ENCODE peak calls at places on chromosomes 7 and 10, in five cellular contexts. N, A, L, S and B are unnamed samples.

GRCh38 chr7:110568932-110569331 is 522.0 kb upstream of the LRRN3 start:
- DNase-seq in N (no peak), A (no peak), L (no peak), S (no peak), B (no peak)

GRCh38 chr7:65967361-65968155 is 14.5 kb downstream of the GUSB start:
- DNase-seq in N (no peak), A (no peak), L (no peak), S (no peak), B (no peak)

GRCh38 chr10:110498982-110499795 is 1.5 kb downstream of the DUSP5 start:
- DNase-seq in N (peak; percentile 72), A (peak; percentile 31), L (no peak), S (no peak), B (peak; percentile 65)

GRCh38 chr10:13961853-13962252 is 368.9 kb downstream of the FRMD4A start:
- DNase-seq in N (no peak), A (no peak), L (no peak), S (no peak), B (no peak)

GRCh38 chr7:116859323-116859722 is 3.1 kb upstream of the CAPZA2 start:
- DNase-seq in N (peak; percentile 85), A (no peak), L (peak; percentile 78), S (no peak), B (peak; percentile 86)

GRCh38 chr7:27723086-27723485 is 16.9 kb upstream of the TAX1BP1 start:
- DNase-seq in N (peak; percentile 44), A (no peak), L (peak; percentile 55), S (no peak), B (no peak)

GRCh38 chr7:2932761-2933251 is 88.7 kb upstream of the GNA12 start:
- DNase-seq in N (no peak), A (no peak), L (no peak), S (no peak), B (no peak)

GRCh38 chr10:75009426-75009825 is 102.0 kb upstream of the SAMD8 start:
- DNase-seq in N (no peak), A (no peak), L (no peak), S (no peak), B (no peak)

GRCh38 chr10:78605800-78606350 is 462.9 kb upstream of the ZMIZ1 start:
- DNase-seq in N (no peak), A (no peak), L (peak; percentile 11), S (no peak), B (no peak)

GRCh38 chr10:89515031-89515841 is 20.2 kb downstream of the SLC16A12 start:
- DNase-seq in N (peak; percentile 99), A (no peak), L (peak; percentile 90), S (no peak), B (peak; percentile 98)

GRCh38 chr7:107372298-107372697 is 97.6 kb upstream of the GPR22 start:
- DNase-seq in N (peak; percentile 44), A (no peak), L (peak; percentile 13), S (no peak), B (peak; percentile 60)

GRCh38 chr10:61179734-61180133 is 235.7 kb upstream of the RHOBTB1 start:
- DNase-seq in N (no peak), A (no peak), L (no peak), S (no peak), B (no peak)

GRCh38 chr7:90345548-90346319 is 782 bp upstream of the GTPBP10 start:
- DNase-seq in N (peak; percentile 48), A (no peak), L (peak; percentile 61), S (peak; percentile 27), B (peak; percentile 56)
- H3K4me3 ChIP-seq in N (peak overlapping the region; percentile 89), A (peak overlapping the region; percentile 77), L (peak overlapping the region; percentile 93), S (peak overlapping the region; percentile 57), B (peak overlapping the region; percentile 99)

DNA sequence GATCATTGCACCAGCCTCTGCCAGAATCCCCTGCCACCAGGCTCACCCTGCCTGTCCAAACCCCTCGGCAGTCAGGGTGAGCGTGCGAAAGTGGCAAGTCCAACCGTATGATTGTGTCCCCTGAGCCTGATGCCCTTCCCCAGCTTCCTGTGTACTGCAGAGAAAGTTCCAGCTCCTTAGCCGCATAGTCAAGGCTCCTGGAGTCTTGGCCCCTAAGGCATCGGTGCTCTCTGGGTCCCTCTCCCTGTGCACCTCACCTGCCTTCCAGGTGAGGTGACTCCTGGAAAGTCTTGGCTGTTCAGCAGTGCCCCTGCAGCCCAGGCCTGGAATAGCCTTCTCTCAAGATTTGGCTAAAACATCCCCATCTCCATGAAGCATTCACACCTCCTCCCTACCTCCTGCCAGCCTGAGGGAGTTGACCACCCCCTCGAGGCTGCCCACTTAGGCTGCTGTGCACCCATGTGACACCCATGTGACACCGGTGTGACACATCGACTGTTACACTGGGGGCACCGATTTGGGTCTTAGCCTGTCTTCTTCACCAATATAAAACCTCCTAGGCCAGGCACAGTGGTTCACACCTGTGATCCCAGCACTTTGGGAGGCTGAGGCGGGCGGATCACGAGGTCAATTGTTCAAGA is 56.2 kb upstream of the ELN start:
- DNase-seq in N (no peak), A (no peak), L (no peak), S (no peak), B (no peak)
- TF ChIP-seq CTCF in N (no peak), A (no peak), L (peak; percentile 14), S (no peak), B (no peak)

DNA sequence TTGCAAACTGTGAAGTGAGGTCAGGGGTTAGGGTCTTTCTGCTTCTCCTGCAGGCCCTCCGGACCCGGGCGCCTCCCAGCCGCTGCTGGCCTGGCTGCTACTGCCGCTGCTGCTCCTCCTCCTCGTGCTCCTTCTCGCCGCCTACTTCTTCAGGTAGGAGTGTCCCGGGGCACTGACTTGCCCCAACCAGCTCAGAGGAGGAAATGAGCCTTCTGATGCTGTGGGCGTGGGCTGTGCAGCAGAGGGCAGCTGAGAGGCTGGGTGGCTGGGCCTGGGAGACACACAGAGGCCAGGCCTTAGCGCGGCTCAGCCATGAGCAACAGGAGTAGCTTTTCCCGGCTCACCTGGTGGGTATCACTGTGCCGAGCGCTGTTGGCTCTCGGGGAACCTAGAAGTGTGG is 78.9 kb downstream of the MKI67 start:
- DNase-seq in N (no peak), A (peak; percentile 88), L (peak; percentile 76), S (peak; percentile 90), B (peak; percentile 28)
- H3K4me3 ChIP-seq in N (no peak overlapping the region), A (peak overlapping the region; percentile 72), L (peak overlapping the region; percentile 35), S (peak overlapping the region; percentile 3), B (no peak overlapping the region)

GRCh38 chr7:103391150-103391549 is 43.7 kb downstream of the PSMC2 start:
- DNase-seq in N (no peak), A (no peak), L (no peak), S (no peak), B (no peak)

GRCh38 chr7:103395071-103395470 is 47.6 kb downstream of the PSMC2 start:
- DNase-seq in N (no peak), A (no peak), L (no peak), S (no peak), B (no peak)

GRCh38 chr7:103391976-103392375 is 44.5 kb downstream of the PSMC2 start:
- DNase-seq in N (no peak), A (no peak), L (no peak), S (no peak), B (no peak)

GRCh38 chr7:103398488-103398887 is 47.5 kb downstream of the SLC26A5 start:
- DNase-seq in N (no peak), A (no peak), L (no peak), S (no peak), B (no peak)

GRCh38 chr7:103394566-103394965 is 47.1 kb downstream of the PSMC2 start:
- DNase-seq in N (no peak), A (no peak), L (no peak), S (no peak), B (no peak)
- TF ChIP-seq CTCF in N (no peak), A (no peak), L (no peak), S (no peak), B (no peak)

DNA sequence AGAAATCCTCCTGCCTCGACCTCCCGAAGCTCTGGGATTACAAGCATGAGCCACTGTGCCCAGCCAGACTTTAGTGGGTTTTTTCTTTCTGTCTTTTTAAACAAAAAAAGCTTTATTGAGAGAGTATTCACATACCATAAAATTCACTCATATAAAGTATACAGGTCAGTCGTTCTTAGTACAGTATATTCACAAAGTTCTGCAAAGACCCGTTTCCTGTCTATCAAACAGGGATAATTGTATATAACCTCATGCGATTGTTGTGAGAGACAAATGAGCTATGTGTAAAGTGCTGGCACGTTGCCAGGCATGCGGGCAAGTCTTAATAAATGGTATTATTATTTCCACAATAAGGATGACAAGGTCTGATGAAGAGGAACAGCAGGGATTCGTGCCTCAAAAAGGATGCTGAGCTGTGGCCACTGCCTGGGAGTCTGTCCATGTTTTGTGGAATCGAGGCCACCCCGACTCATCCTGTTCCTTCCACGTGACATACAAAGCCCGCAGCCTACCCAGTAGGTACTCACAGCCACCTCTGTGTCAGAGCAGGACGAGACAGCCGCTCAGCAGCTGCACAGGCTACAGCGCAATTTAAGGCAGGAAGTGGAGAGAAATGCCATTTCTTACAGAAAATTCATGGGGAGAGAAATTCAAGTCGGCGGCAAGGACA is 51.7 kb downstream of the SMKR1 start:
- DNase-seq in N (peak; percentile 48), A (peak; percentile 58), L (no peak), S (no peak), B (no peak)
- H3K4me3 ChIP-seq in N (no peak overlapping the region), A (peak overlapping the region; percentile 3), L (no peak overlapping the region), S (no peak overlapping the region), B (no peak overlapping the region)

GRCh38 chr10:121681171-121681752 is 83.0 kb upstream of the FGFR2 start:
- DNase-seq in N (peak; percentile 3), A (no peak), L (no peak), S (no peak), B (peak; percentile 11)
- TF ChIP-seq CTCF in N (no peak), A (no peak), L (no peak), S (no peak), B (no peak)

GRCh38 chr7:102153586-102153948 is 133.1 kb upstream of the SH2B2 start:
- DNase-seq in N (no peak), A (no peak), L (no peak), S (no peak), B (no peak)
- H3K4me3 ChIP-seq in N (no peak overlapping the region), A (no peak overlapping the region), L (no peak overlapping the region), S (no peak overlapping the region), B (no peak overlapping the region)

GRCh38 chr10:68331455-68332258 is at the start of gene HNRNPH3:
- DNase-seq in N (peak; percentile 96), A (peak; percentile 98), L (peak; percentile 99), S (peak; percentile 98), B (peak; percentile 98)
- TF ChIP-seq CTCF in N (no peak), A (no peak), L (no peak), S (no peak), B (no peak)